ENCODE peak calls at places on chromosomes 5 and 9, in nine cellular contexts. G, F, K, Z, T, J, Q, W and L are unnamed samples. For H3K4me1, the result is how much of the 10 kb centered on the place peaks cover.

GRCh38 chr5:119168401-119168800 is 97.5 kb downstream of the DMXL1 start:
- DNase-seq in J (no peak), K (no peak), W (no peak), T (no peak), F (peak), Z (no peak), Q (no peak), G (no peak), L (no peak)

GRCh38 chr9:82456621-82457020 is 468.0 kb downstream of the SPATA31D1 start:
- DNase-seq in T (no peak), W (no peak), J (no peak), F (peak), G (no peak), K (no peak), Z (no peak), Q (no peak), L (no peak)

GRCh38 chr9:93072383-93072795 is 13.9 kb downstream of the SUSD3 start:
- DNase-seq in T (no peak), Z (peak), Q (no peak), K (no peak), J (no peak), W (no peak), F (peak), G (no peak), L (peak)

GRCh38 chr9:137694962-137695875 is 76.4 kb downstream of the EHMT1 start:
- DNase-seq in F (no peak), Q (no peak), G (peak), T (peak), J (peak), W (no peak), K (peak), Z (peak), L (peak)

GRCh38 chr5:168317521-168318147 is 26.2 kb downstream of the WWC1 start:
- DNase-seq in T (peak), J (peak), G (no peak), F (peak), Z (no peak), W (no peak), Q (no peak), K (no peak), L (peak)

GRCh38 chr5:75037106-75037505 is 15.3 kb downstream of the GCNT4 start:
- DNase-seq in Q (no peak), W (no peak), K (no peak), J (peak), G (no peak), T (peak), Z (no peak), F (peak), L (no peak)

GRCh38 chr5:11511878-11512277 is 392.4 kb downstream of the CTNND2 start:
- DNase-seq in T (no peak), Q (no peak), W (no peak), Z (no peak), G (no peak), K (no peak), J (no peak), F (no peak), L (no peak)

GRCh38 chr9:130689937-130690700 is 3.5 kb upstream of the EXOSC2 start:
- DNase-seq in K (peak), G (no peak), J (peak), Q (no peak), F (peak), W (peak), Z (no peak), T (peak), L (peak)

GRCh38 chr5:41447761-41448510 is 62.5 kb downstream of the PLCXD3 start:
- DNase-seq in G (no peak), W (no peak), Q (no peak), T (no peak), Z (no peak), J (no peak), K (no peak), F (no peak), L (peak)

GRCh38 chr5:66582499-66582898 is 13.7 kb upstream of the MAST4 start:
- DNase-seq in K (no peak), Q (no peak), W (no peak), G (no peak), J (no peak), T (no peak), Z (no peak), F (no peak), L (no peak)

GRCh38 chr9:126700903-126701819 is 87.4 kb downstream of the LMX1B start:
- DNase-seq in J (no peak), K (no peak), Q (peak), T (no peak), F (no peak), G (peak), Z (no peak), W (no peak), L (no peak)

GRCh38 chr9:126701820-126702500 is 88.2 kb downstream of the LMX1B start:
- DNase-seq in J (no peak), F (no peak), K (no peak), Q (peak), G (peak), T (peak), W (no peak), Z (no peak), L (no peak)

GRCh38 chr9:126704157-126704941 is 90.6 kb downstream of the LMX1B start:
- DNase-seq in F (peak), G (peak), W (no peak), J (peak), Q (peak), T (peak), Z (peak), K (no peak), L (peak)

GRCh38 chr9:126703330-126704156 is 89.8 kb downstream of the LMX1B start:
- DNase-seq in Q (peak), G (peak), F (no peak), Z (no peak), J (no peak), K (no peak), W (no peak), T (peak), L (no peak)

DNA sequence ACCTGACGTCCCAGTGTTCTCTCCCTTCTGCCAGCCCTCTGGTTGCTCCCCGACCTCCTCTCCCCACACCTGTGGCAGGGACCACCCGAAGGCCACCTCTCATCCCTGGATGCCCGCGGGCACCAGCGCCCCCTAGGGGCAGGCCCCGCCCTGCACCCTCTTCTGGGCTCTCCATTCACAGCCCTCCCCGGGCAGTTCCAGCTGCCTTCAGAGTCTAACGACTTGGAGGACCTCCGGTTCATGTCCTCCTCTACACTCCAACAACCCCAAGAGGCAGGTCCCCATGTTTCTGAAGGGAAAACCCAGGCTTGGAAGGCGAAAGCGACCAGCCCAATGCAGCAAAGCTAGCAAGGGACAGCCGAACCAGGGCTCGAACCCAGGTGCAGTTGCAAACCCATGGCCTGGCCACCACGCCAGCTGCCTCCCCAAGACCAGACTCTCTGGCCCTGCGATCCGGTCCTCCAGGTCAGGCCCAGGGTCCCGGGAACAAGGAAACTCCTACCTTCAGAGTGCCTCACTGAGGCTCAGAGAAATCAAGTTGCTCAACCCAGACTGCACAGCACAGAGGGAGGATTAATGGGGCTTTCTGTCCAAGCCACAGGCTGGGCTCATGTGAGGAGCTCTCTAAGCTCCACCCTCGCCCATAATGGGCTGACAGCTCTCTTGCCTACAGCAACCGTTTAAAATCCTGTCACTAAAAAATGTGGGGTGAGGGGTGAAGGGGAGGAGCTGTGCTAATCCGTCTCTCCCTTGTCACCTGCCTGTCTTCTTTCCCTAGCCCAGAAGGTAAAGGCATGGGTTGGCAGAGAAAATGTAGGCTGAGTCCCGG is 89.0 kb downstream of the LMX1B start:
- DNase-seq in F (no peak), T (peak), Q (peak), G (peak), K (no peak), W (no peak), J (no peak), Z (peak), L (peak)
- TF ChIP-seq CTCF in F (peak), T (peak), Q (peak), G (peak), K (peak), W (peak), J (peak), Z (peak), L (peak)

GRCh38 chr5:135423158-135423925 is 23.8 kb downstream of the DCANP1 start:
- DNase-seq in K (no peak), Q (no peak), J (peak), W (no peak), G (no peak), T (peak), Z (no peak), F (no peak), L (no peak)
- H3K4me1 ChIP-seq in K (under half), Q (under half), J (under half), W (under half), G (under half), T (under half), Z (under half), F (under half), L (under half)

DNA sequence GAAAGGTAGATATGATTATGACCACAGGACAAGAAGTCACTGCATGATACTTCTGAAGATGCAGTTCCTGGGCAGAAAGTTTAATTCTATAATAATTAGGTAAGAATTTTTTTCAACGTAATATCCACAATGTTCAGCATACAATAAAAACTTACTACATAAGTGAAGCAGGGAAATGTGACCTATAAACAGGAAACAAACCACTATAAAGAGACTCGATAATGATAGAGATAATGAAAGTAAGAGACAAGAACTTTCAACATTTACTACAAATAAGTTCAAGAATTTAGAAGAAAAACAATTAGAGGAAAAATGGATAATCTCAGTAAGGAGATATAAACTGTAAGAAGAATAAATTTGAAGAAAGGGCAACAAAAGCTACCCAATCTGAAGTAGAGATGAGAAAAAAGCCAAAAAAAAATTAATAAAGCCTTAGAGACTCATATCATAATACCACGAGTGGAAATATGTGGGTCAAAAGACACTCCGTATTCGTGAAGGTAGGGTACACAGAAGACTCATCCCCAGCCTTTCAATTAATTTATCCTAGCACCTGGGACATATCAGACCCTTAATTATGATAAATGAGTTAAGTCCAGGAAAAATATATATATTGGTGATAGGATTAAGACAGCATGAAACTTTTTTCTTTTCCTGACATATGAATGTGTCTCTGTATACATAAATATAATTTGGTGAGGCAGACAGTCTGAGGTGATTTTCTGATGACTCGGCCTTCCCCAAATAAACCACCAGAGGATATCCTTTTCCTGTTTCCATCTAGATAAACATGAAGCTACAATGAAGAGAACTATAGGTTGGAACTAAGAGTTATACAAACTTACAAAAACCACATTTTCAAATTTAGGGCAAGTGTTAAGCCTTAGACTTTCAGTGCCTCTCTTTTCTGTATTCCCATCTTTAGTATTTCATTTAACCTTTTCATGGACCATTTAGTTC is 120.4 kb downstream of the RAPGEF6 start:
- DNase-seq in T (no peak), W (no peak), K (no peak), G (no peak), Q (no peak), J (no peak), F (peak), Z (no peak), L (no peak)
- TF ChIP-seq CTCF in T (no peak), W (no peak), K (no peak), G (peak), Q (no peak), J (no peak), F (peak), Z (peak), L (no peak)

DNA sequence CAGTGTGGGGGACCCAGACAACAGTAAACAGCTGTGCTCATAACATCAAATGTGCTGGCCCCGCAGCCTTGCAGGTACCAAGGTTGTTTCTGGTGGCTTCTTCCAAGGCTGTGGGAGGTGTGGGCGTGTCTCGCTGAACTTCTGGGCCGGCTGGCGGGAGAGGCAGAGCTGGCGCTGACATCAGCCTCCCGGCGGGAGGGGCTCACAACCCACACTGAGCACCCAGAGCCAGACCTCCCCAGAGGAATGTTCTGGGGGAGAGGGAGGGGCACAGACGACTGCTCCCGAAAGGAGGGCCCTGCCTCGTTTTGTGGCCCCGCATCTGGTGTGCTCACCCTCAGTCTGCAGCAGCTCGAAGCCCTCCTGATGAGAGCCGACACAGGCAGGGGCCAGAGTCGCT is 6.9 kb upstream of the SLC12A7 start:
- DNase-seq in G (no peak), Z (peak), W (no peak), T (peak), F (no peak), Q (no peak), J (no peak), K (no peak), L (peak)
- H3K4me1 ChIP-seq in G (under half), Z (under half), W (under half), T (under half), F (under half), Q (under half), J (under half), K (under half), L (under half)

GRCh38 chr9:31541626-31542025 is 842.8 kb upstream of the ACO1 start:
- DNase-seq in W (no peak), G (no peak), J (no peak), F (no peak), Q (no peak), T (no peak), K (no peak), Z (no peak), L (no peak)

GRCh38 chr9:31542384-31543055 is 841.9 kb upstream of the ACO1 start:
- DNase-seq in T (peak), W (no peak), Z (no peak), G (no peak), J (peak), Q (no peak), F (peak), K (peak), L (peak)
- TF ChIP-seq CTCF in T (peak), W (no peak), Z (no peak), G (peak), J (no peak), Q (peak), F (no peak), K (no peak), L (peak)

GRCh38 chr9:136668983-136669790 is 6.5 kb downstream of the EGFL7 start:
- DNase-seq in F (no peak), J (peak), T (no peak), Q (no peak), Z (no peak), K (no peak), W (no peak), G (no peak), L (no peak)
- H3K4me1 ChIP-seq in F (under half), J (under half), T (under half), Q (under half), Z (under half), K (under half), W (under half), G (under half), L (under half)